ENCODE peak calls at places on chromosome 15, in nine cellular contexts. H is AG04450, U is mucosa of gallbladder, G is AG08395, W is cardiac muscle cell, S is COLO829, O is GM19239, I is HL-60, R is NCI-H460. P is an unnamed sample.

GRCh38 chr15:84955089-84955848 is 26.4 kb upstream of the PDE8A start:
- DNase-seq in I (peak), W (peak), R (peak), H (peak), G (peak), O (peak), U (peak), S (peak), P (no peak)

GRCh38 chr15:64130159-64130558 is 21.4 kb upstream of the SNX22 start:
- DNase-seq in H (no peak), R (no peak), O (no peak), W (no peak), S (no peak), I (no peak), U (no peak), G (no peak), P (no peak)

GRCh38 chr15:53472883-53473282 is 286.6 kb downstream of the WDR72 start:
- DNase-seq in R (no peak), G (no peak), W (no peak), H (no peak), U (no peak), I (no peak), O (no peak), S (no peak), P (no peak)

GRCh38 chr15:100930306-100930848 is 11.2 kb downstream of the LRRK1 start:
- DNase-seq in O (no peak), G (no peak), R (no peak), I (no peak), S (no peak), U (no peak), W (no peak), H (no peak), P (no peak)

GRCh38 chr15:51133140-51133630 is 38.5 kb upstream of the TNFAIP8L3 start:
- DNase-seq in O (no peak), G (no peak), W (no peak), R (no peak), H (no peak), U (no peak), S (no peak), I (no peak), P (no peak)

GRCh38 chr15:79364571-79365240 is 53.8 kb downstream of the TMED3 start:
- DNase-seq in H (no peak), W (no peak), S (no peak), O (no peak), R (no peak), G (no peak), I (no peak), U (no peak), P (no peak)

GRCh38 chr15:73985101-73985873 is 6.8 kb downstream of the STOML1 start:
- DNase-seq in R (no peak), I (peak), W (peak), H (peak), S (no peak), G (no peak), U (no peak), O (no peak), P (no peak)

GRCh38 chr15:74251187-74251811 is 15.2 kb downstream of the CCDC33 start:
- DNase-seq in H (no peak), W (no peak), U (peak), G (no peak), R (no peak), S (no peak), O (no peak), I (no peak), P (no peak)

GRCh38 chr15:48190932-48191573 is 412 bp upstream of the CTXN2 start:
- DNase-seq in G (peak), R (peak), U (peak), I (peak), O (no peak), S (peak), H (peak), W (peak), P (no peak)

GRCh38 chr15:87977907-87978306 is 278.6 kb downstream of the NTRK3 start:
- DNase-seq in G (no peak), O (no peak), I (no peak), R (no peak), W (no peak), U (no peak), S (no peak), H (no peak), P (no peak)

GRCh38 chr15:66936115-66936863 is 129.1 kb upstream of the SMAD3 start:
- DNase-seq in W (peak), O (no peak), H (peak), G (peak), R (no peak), S (no peak), I (no peak), U (no peak), P (no peak)

GRCh38 chr15:49832421-49832980 is 211.7 kb downstream of the DTWD1 start:
- DNase-seq in H (no peak), U (peak), R (peak), G (no peak), S (no peak), O (no peak), I (peak), W (no peak), P (peak)

GRCh38 chr15:77746254-77747174 is 113.8 kb upstream of the LINGO1 start:
- DNase-seq in W (no peak), O (no peak), R (no peak), I (no peak), U (no peak), S (no peak), G (no peak), H (no peak), P (no peak)

GRCh38 chr15:87227846-87228245 is 1028.7 kb downstream of the NTRK3 start:
- DNase-seq in O (no peak), H (peak), R (no peak), U (no peak), G (no peak), I (no peak), W (no peak), S (no peak), P (no peak)

GRCh38 chr15:100762913-100763627 is 116.6 kb upstream of the ALDH1A3 start:
- DNase-seq in U (peak), O (no peak), S (no peak), W (no peak), R (no peak), I (no peak), H (no peak), G (no peak), P (no peak)

GRCh38 chr15:95799286-95800187 is 531.0 kb upstream of the NR2F2 start:
- DNase-seq in W (peak), H (peak), O (no peak), G (peak), I (no peak), R (peak), S (peak), U (no peak), P (peak)

GRCh38 chr15:96334017-96334704 is 3.7 kb downstream of the NR2F2 start:
- DNase-seq in U (peak), W (no peak), H (no peak), O (no peak), R (no peak), I (no peak), G (no peak), S (no peak), P (no peak)

GRCh38 chr15:39200586-39200985 is 380.3 kb upstream of the THBS1 start:
- DNase-seq in R (no peak), O (no peak), S (no peak), I (no peak), W (no peak), U (no peak), H (no peak), G (no peak), P (no peak)

GRCh38 chr15:36589971-36590370 is 10.5 kb downstream of the CDIN1 start:
- DNase-seq in U (no peak), H (no peak), R (no peak), I (no peak), O (no peak), S (no peak), W (peak), G (no peak), P (no peak)

GRCh38 chr15:99604865-99605264 is 39.1 kb downstream of the MEF2A start:
- DNase-seq in O (no peak), H (no peak), I (no peak), S (no peak), G (no peak), R (no peak), U (no peak), W (no peak), P (no peak)

GRCh38 chr15:68316061-68316804 is 38.7 kb downstream of the FEM1B start:
- DNase-seq in R (peak), U (no peak), H (no peak), O (no peak), W (peak), I (no peak), G (no peak), S (no peak), P (no peak)